ENCODE peak calls at places on chromosome 6, in eight cellular contexts. Z is activated CD8-positive, alpha-beta memory T cell treated with anti-CD3 and anti-CD28 coated beads for 24 hours; N is progenitor cell of endocrine pancreas; L is fibroblast of pulmonary artery; C is stimulated activated CD4-positive, alpha-beta T cell treated with anti-CD3 and anti-CD28 coated beads, Interleukin-15, amount 100 ng/mL, for 1 hour; U is AG20443; J is cardiac fibroblast; R is CD8-positive, alpha-beta memory T cell. K is an unnamed sample.

GRCh38 chr6:35694462-35694861 is 5.7 kb upstream of the FKBP5 start:
- DNase-seq in Z (no peak), N (no peak), L (peak), C (no peak), U (no peak), J (peak), R (no peak), K (no peak)

GRCh38 chr6:89239338-89239737 is 22.2 kb upstream of the GABRR1 start:
- DNase-seq in Z (no peak), N (no peak), L (no peak), C (no peak), U (no peak), J (no peak), R (no peak), K (no peak)

GRCh38 chr6:150604467-150604866 is 4.8 kb downstream of the PLEKHG1 start:
- DNase-seq in Z (no peak), N (no peak), L (no peak), C (no peak), U (no peak), J (no peak), R (no peak), K (no peak)

GRCh38 chr6:111972714-111973678 is 80.9 kb upstream of the CCN6 start:
- DNase-seq in Z (peak), N (no peak), L (peak), C (peak), U (peak), J (peak), R (peak), K (no peak)

GRCh38 chr6:156262014-156262413 is 515.2 kb upstream of the ARID1B start:
- DNase-seq in Z (no peak), N (no peak), L (no peak), C (no peak), U (no peak), J (no peak), R (no peak), K (no peak)

GRCh38 chr6:110055387-110055735 is 77.2 kb downstream of the GPR6 start:
- DNase-seq in Z (no peak), N (no peak), L (no peak), C (no peak), U (no peak), J (no peak), R (no peak), K (no peak)

GRCh38 chr6:41836022-41836659 is 48.6 kb downstream of the TOMM6 start:
- DNase-seq in Z (no peak), N (no peak), L (peak), C (no peak), U (no peak), J (peak), R (no peak), K (no peak)

GRCh38 chr6:105994522-105995402 is 91.4 kb upstream of the PRDM1 start:
- DNase-seq in Z (peak), N (no peak), L (peak), C (peak), U (peak), J (peak), R (peak), K (peak)

GRCh38 chr6:170344631-170345576 is 38.3 kb downstream of the FAM120B start:
- DNase-seq in Z (no peak), N (no peak), L (peak), C (no peak), U (peak), J (peak), R (no peak), K (no peak)

GRCh38 chr6:514396-514973 is 122.9 kb downstream of the IRF4 start:
- DNase-seq in Z (no peak), N (no peak), L (no peak), C (no peak), U (no peak), J (no peak), R (no peak), K (no peak)

GRCh38 chr6:89298680-89299450 is 16.2 kb downstream of the GABRR2 start:
- DNase-seq in Z (no peak), N (no peak), L (peak), C (no peak), U (no peak), J (peak), R (peak), K (peak)

GRCh38 chr6:40348591-40348990 is 238.6 kb downstream of the LRFN2 start:
- DNase-seq in Z (peak), N (peak), L (no peak), C (no peak), U (peak), J (no peak), R (no peak), K (no peak)

GRCh38 chr6:76120302-76120701 is 47.8 kb upstream of the IMPG1 start:
- DNase-seq in Z (no peak), N (no peak), L (no peak), C (no peak), U (no peak), J (no peak), R (no peak), K (no peak)

GRCh38 chr6:150751296-150751695 is 114.2 kb upstream of the MTHFD1L start:
- DNase-seq in Z (no peak), N (no peak), L (peak), C (no peak), U (peak), J (no peak), R (no peak), K (no peak)

GRCh38 chr6:148423601-148424270 is 81.1 kb downstream of the SASH1 start:
- DNase-seq in Z (no peak), N (no peak), L (peak), C (no peak), U (no peak), J (no peak), R (no peak), K (no peak)

GRCh38 chr6:56486681-56487080 is 156.0 kb downstream of the DST start:
- DNase-seq in Z (no peak), N (no peak), L (no peak), C (no peak), U (no peak), J (no peak), R (no peak), K (no peak)

GRCh38 chr6:85015396-85015990 is 251.1 kb upstream of the TBX18 start:
- DNase-seq in Z (no peak), N (peak), L (peak), C (no peak), U (peak), J (peak), R (no peak), K (peak)

GRCh38 chr6:168514216-168514615 is 73.2 kb downstream of the SMOC2 start:
- DNase-seq in Z (no peak), N (no peak), L (peak), C (no peak), U (no peak), J (peak), R (no peak), K (peak)

GRCh38 chr6:10390495-10391298 is 24.2 kb downstream of the TFAP2A start:
- DNase-seq in Z (no peak), N (no peak), L (no peak), C (no peak), U (no peak), J (no peak), R (no peak), K (no peak)

GRCh38 chr6:158321960-158322359 is 9.7 kb downstream of the TULP4 start:
- DNase-seq in Z (no peak), N (no peak), L (peak), C (no peak), U (no peak), J (peak), R (no peak), K (no peak)

GRCh38 chr6:115706324-115706723 is 354.4 kb downstream of the FRK start:
- DNase-seq in Z (no peak), N (no peak), L (no peak), C (no peak), U (no peak), J (no peak), R (no peak), K (peak)

GRCh38 chr6:25250878-25251277 is 28.3 kb upstream of the CARMIL1 start:
- DNase-seq in Z (no peak), N (no peak), L (no peak), C (no peak), U (no peak), J (no peak), R (no peak), K (no peak)

K was measured in HT-29.